ENCODE peak calls at places on chromosomes 13 and 19, in five cellular contexts. U is RWPE2, G is IMR-90, C is neural progenitor cell, R is mesothelial cell of epicardium. Q is an unnamed sample.

GRCh38 chr13:49302817-49303216 is 55.1 kb downstream of the CDADC1 start:
- DNase-seq in U (no peak), G (no peak), C (no peak), R (no peak), Q (no peak)

GRCh38 chr13:31595568-31595967 is 143.8 kb upstream of the RXFP2 start:
- DNase-seq in U (no peak), G (no peak), C (no peak), R (no peak), Q (no peak)

GRCh38 chr19:1481893-1482360 is 2.9 kb upstream of the C19orf25 start:
- DNase-seq in U (no peak), G (no peak), C (no peak), R (no peak), Q (no peak)

GRCh38 chr19:1400281-1401137 is 833 bp downstream of the GAMT start:
- DNase-seq in U (no peak), G (no peak), C (peak), R (no peak), Q (no peak)

GRCh38 chr19:23420824-23421223 is 25.6 kb upstream of the ZNF91 start:
- DNase-seq in U (no peak), G (no peak), C (no peak), R (no peak), Q (no peak)

GRCh38 chr13:44305845-44306244 is 67.8 kb upstream of the SERP2 start:
- DNase-seq in U (no peak), G (peak), C (peak), R (no peak), Q (no peak)

GRCh38 chr13:26557393-26558073 is at the start of gene WASF3:
- DNase-seq in U (peak), G (peak), C (peak), R (peak), Q (no peak)

GRCh38 chr13:79935121-79935520 is 405.8 kb downstream of the SPRY2 start:
- DNase-seq in U (no peak), G (peak), C (no peak), R (no peak), Q (no peak)

GRCh38 chr13:98672947-98673545 is 79.4 kb downstream of the SLC15A1 start:
- DNase-seq in U (no peak), G (peak), C (peak), R (peak), Q (peak)

GRCh38 chr19:52665529-52665928 is 27.4 kb upstream of the ZNF83 start:
- DNase-seq in U (no peak), G (peak), C (no peak), R (no peak), Q (no peak)
- TF ChIP-seq CTCF in U (no peak), G (no peak), C (no peak), R (no peak), Q (no peak)

DNA sequence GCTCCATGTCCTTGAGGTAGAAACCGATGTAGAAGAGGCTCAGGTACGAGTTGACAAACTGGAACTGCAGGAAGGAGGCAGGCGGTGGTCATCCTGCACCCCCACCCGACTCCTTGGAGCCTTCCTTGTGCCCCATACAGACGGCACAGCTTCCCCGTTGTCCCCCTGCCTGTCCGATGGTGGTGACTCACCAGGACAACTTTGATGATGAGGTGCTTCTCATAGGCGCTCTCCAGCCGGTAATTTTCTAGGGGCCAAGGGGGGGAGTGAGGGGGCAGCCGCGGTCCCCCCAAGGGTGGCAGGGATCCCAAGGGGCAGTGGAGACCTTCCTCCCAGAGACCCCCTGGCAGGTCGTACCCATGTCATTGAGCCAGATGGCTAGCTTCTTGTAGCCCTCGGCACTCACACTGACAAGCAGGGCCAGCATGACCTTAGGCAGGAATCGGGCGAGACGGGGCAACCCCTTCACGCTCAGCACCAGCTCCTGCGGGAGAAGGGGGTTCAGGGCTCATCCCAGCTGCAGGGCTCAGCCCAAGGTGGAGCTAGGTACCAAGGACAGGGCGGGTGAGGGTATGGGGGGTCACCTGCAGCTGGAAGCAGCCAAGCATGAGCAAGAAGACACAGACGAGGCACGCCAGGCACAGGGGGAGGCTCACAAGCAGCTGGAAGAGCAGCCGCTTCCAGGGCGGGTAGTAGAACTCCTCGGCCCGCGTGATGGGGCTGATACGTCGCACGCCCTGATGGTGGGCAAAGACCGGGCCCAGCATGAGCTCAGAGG is 4.7 kb downstream of the ANO8 start:
- DNase-seq in U (peak), G (no peak), C (no peak), R (no peak), Q (no peak)
- TF ChIP-seq CTCF in U (no peak), G (no peak), C (no peak), R (no peak), Q (no peak)

GRCh38 chr13:91184244-91184926 is 163.1 kb upstream of the MIR17HG start:
- DNase-seq in U (no peak), G (no peak), C (no peak), R (no peak), Q (no peak)

GRCh38 chr13:91187522-91187921 is 160.0 kb upstream of the MIR17HG start:
- DNase-seq in U (no peak), G (no peak), C (no peak), R (no peak), Q (no peak)

GRCh38 chr13:91181892-91182291 is 165.6 kb upstream of the MIR17HG start:
- DNase-seq in U (no peak), G (no peak), C (no peak), R (no peak), Q (no peak)

GRCh38 chr13:91185294-91185863 is 162.1 kb upstream of the MIR17HG start:
- DNase-seq in U (no peak), G (peak), C (peak), R (no peak), Q (no peak)
- TF ChIP-seq CTCF in U (peak), G (no peak), C (peak), R (no peak), Q (no peak)

GRCh38 chr13:106145997-106146864 is 389.2 kb downstream of the EFNB2 start:
- DNase-seq in U (no peak), G (no peak), C (no peak), R (no peak), Q (no peak)
- TF ChIP-seq CTCF in U (no peak), G (no peak), C (no peak), R (no peak), Q (no peak)

Q was measured in natural killer cell.